ENCODE peak calls at places on chromosomes 2 and 18, in seven cellular contexts. B is GM20000; I is activated CD4-positive, CD25-positive, alpha-beta regulatory T cell; J is nucleus accumbens; U is AG08395; P is GM03348; Q is effector memory CD8-positive, alpha-beta T cell. K is an unnamed sample.

GRCh38 chr2:226031078-226031937 is 631.8 kb downstream of the NYAP2 start:
- DNase-seq in I (peak), U (peak), J (peak), B (no peak), Q (no peak), P (peak), K (no peak)

GRCh38 chr2:28713582-28714292 is 37.9 kb upstream of the PPP1CB start:
- DNase-seq in B (no peak), U (peak), P (peak), I (no peak), J (no peak), Q (no peak), K (no peak)

GRCh38 chr2:163469561-163469962 is 266.2 kb downstream of the FIGN start:
- DNase-seq in U (no peak), J (no peak), I (no peak), B (no peak), P (no peak), Q (no peak), K (no peak)

GRCh38 chr2:131146255-131146654 is 41.1 kb downstream of the PLEKHB2 start:
- DNase-seq in P (no peak), Q (no peak), I (no peak), J (no peak), B (no peak), U (no peak), K (no peak)

GRCh38 chr2:189018636-189019035 is 44.5 kb downstream of the COL3A1 start:
- DNase-seq in U (no peak), P (no peak), B (no peak), Q (no peak), J (no peak), I (no peak), K (no peak)

GRCh38 chr2:193695367-193695766 is 1500.6 kb upstream of the TMEFF2 start:
- DNase-seq in I (no peak), U (no peak), P (peak), J (no peak), Q (no peak), B (no peak), K (peak)

GRCh38 chr18:8402237-8402636 is 207.0 kb upstream of the RAB12 start:
- DNase-seq in J (no peak), Q (no peak), B (no peak), I (no peak), U (no peak), P (no peak), K (no peak)

GRCh38 chr18:24204904-24205303 is 66.0 kb downstream of the CABYR start:
- DNase-seq in B (no peak), J (no peak), U (no peak), I (no peak), P (no peak), Q (no peak), K (no peak)

GRCh38 chr2:15719566-15720313 is 128.1 kb downstream of the DDX1 start:
- DNase-seq in P (no peak), J (no peak), U (no peak), B (no peak), Q (no peak), I (no peak), K (no peak)

GRCh38 chr2:238459081-238459629 is 32.4 kb downstream of the ASB1 start:
- DNase-seq in P (peak), U (peak), J (no peak), I (no peak), B (no peak), Q (no peak), K (no peak)